ENCODE peak calls at places on chromosomes 11 and 22, in five cellular contexts. One of them, this sample, is unnamed.

GRCh38 chr11:123180166-123180565 is 14.9 kb downstream of the CLMP start:
- DNase-seq in CD8-positive, alpha-beta memory T cell: no peak
- DNase-seq in H4: peak
- DNase-seq in fibroblast of pulmonary artery: peak
- DNase-seq in NCI-H524: no peak
- DNase-seq in this sample: no peak

GRCh38 chr11:8809185-8809584 is 101.8 kb upstream of the AKIP1 start:
- DNase-seq in CD8-positive, alpha-beta memory T cell: no peak
- DNase-seq in H4: no peak
- DNase-seq in fibroblast of pulmonary artery: no peak
- DNase-seq in NCI-H524: no peak
- DNase-seq in this sample: no peak

GRCh38 chr11:2994336-2994730 is 2.2 kb upstream of the NAP1L4 start:
- DNase-seq in CD8-positive, alpha-beta memory T cell: no peak
- DNase-seq in H4: no peak
- DNase-seq in fibroblast of pulmonary artery: no peak
- DNase-seq in NCI-H524: no peak
- DNase-seq in this sample: no peak

GRCh38 chr11:31797227-31798056 is 13.7 kb downstream of the PAX6 start:
- DNase-seq in CD8-positive, alpha-beta memory T cell: no peak
- DNase-seq in H4: no peak
- DNase-seq in fibroblast of pulmonary artery: no peak
- DNase-seq in NCI-H524: no peak
- DNase-seq in this sample: no peak

GRCh38 chr22:40345801-40346177 is 511 bp upstream of the ADSL start:
- DNase-seq in CD8-positive, alpha-beta memory T cell: peak
- DNase-seq in H4: peak
- DNase-seq in fibroblast of pulmonary artery: peak
- DNase-seq in NCI-H524: no peak
- DNase-seq in this sample: peak

GRCh38 chr11:44320289-44320973 is 10.5 kb upstream of the ALX4 start:
- DNase-seq in CD8-positive, alpha-beta memory T cell: no peak
- DNase-seq in H4: no peak
- DNase-seq in fibroblast of pulmonary artery: no peak
- DNase-seq in NCI-H524: no peak
- DNase-seq in this sample: no peak

GRCh38 chr22:19994851-19995610 is 21.6 kb downstream of the ARVCF start:
- DNase-seq in CD8-positive, alpha-beta memory T cell: no peak
- DNase-seq in H4: no peak
- DNase-seq in fibroblast of pulmonary artery: no peak
- DNase-seq in NCI-H524: no peak
- DNase-seq in this sample: no peak

GRCh38 chr22:20957118-20957690 is 9.9 kb upstream of the AIFM3 start:
- DNase-seq in CD8-positive, alpha-beta memory T cell: no peak
- DNase-seq in H4: no peak
- DNase-seq in fibroblast of pulmonary artery: no peak
- DNase-seq in NCI-H524: no peak
- DNase-seq in this sample: no peak

GRCh38 chr22:30262112-30262511 is 4.5 kb downstream of the OSM start:
- DNase-seq in CD8-positive, alpha-beta memory T cell: no peak
- DNase-seq in H4: no peak
- DNase-seq in fibroblast of pulmonary artery: no peak
- DNase-seq in NCI-H524: no peak
- DNase-seq in this sample: no peak

GRCh38 chr11:110095554-110095953 is 2.4 kb downstream of the ZC3H12C start:
- DNase-seq in CD8-positive, alpha-beta memory T cell: no peak
- DNase-seq in H4: peak
- DNase-seq in fibroblast of pulmonary artery: no peak
- DNase-seq in NCI-H524: no peak
- DNase-seq in this sample: no peak

GRCh38 chr11:94749367-94749766 is 18.8 kb upstream of the AMOTL1 start:
- DNase-seq in CD8-positive, alpha-beta memory T cell: no peak
- DNase-seq in H4: no peak
- DNase-seq in fibroblast of pulmonary artery: no peak
- DNase-seq in NCI-H524: no peak
- DNase-seq in this sample: no peak

GRCh38 chr11:106160494-106160893 is 83.0 kb downstream of the AASDHPPT start:
- DNase-seq in CD8-positive, alpha-beta memory T cell: no peak
- DNase-seq in H4: no peak
- DNase-seq in fibroblast of pulmonary artery: no peak
- DNase-seq in NCI-H524: no peak
- DNase-seq in this sample: no peak

GRCh38 chr11:16191212-16191851 is 165.0 kb downstream of the SOX6 start:
- DNase-seq in CD8-positive, alpha-beta memory T cell: no peak
- DNase-seq in H4: no peak
- DNase-seq in fibroblast of pulmonary artery: no peak
- DNase-seq in NCI-H524: no peak
- DNase-seq in this sample: peak

GRCh38 chr11:114348200-114349191 is 51.8 kb downstream of the C11orf71 start:
- DNase-seq in CD8-positive, alpha-beta memory T cell: no peak
- DNase-seq in H4: peak
- DNase-seq in fibroblast of pulmonary artery: peak
- DNase-seq in NCI-H524: peak
- DNase-seq in this sample: peak

GRCh38 chr11:64341851-64342791 is 2.1 kb downstream of the CCDC88B start:
- DNase-seq in CD8-positive, alpha-beta memory T cell: peak
- DNase-seq in H4: peak
- DNase-seq in fibroblast of pulmonary artery: peak
- DNase-seq in NCI-H524: peak
- DNase-seq in this sample: peak

GRCh38 chr22:22721681-22722309 is 77.4 kb downstream of the GGTLC2 start:
- DNase-seq in CD8-positive, alpha-beta memory T cell: peak
- DNase-seq in H4: no peak
- DNase-seq in fibroblast of pulmonary artery: peak
- DNase-seq in NCI-H524: no peak
- DNase-seq in this sample: no peak

GRCh38 chr11:64602466-64603070 is 11.5 kb downstream of the SLC22A12 start:
- DNase-seq in CD8-positive, alpha-beta memory T cell: no peak
- DNase-seq in H4: no peak
- DNase-seq in fibroblast of pulmonary artery: no peak
- DNase-seq in NCI-H524: no peak
- DNase-seq in this sample: no peak

GRCh38 chr11:69171476-69171875 is 15.7 kb downstream of the SMIM38 start:
- DNase-seq in CD8-positive, alpha-beta memory T cell: no peak
- DNase-seq in H4: no peak
- DNase-seq in fibroblast of pulmonary artery: no peak
- DNase-seq in NCI-H524: no peak
- DNase-seq in this sample: no peak

GRCh38 chr11:67698247-67698646 is 23.8 kb upstream of the ALDH3B2 start:
- DNase-seq in CD8-positive, alpha-beta memory T cell: no peak
- DNase-seq in H4: peak
- DNase-seq in fibroblast of pulmonary artery: no peak
- DNase-seq in NCI-H524: no peak
- DNase-seq in this sample: no peak

GRCh38 chr11:75280770-75281468 is 40.3 kb downstream of the TPBGL start:
- DNase-seq in CD8-positive, alpha-beta memory T cell: no peak
- DNase-seq in H4: no peak
- DNase-seq in fibroblast of pulmonary artery: no peak
- DNase-seq in NCI-H524: no peak
- DNase-seq in this sample: no peak

GRCh38 chr11:10669258-10670033 is 24.1 kb downstream of the IRAG1 start:
- DNase-seq in CD8-positive, alpha-beta memory T cell: no peak
- DNase-seq in H4: peak
- DNase-seq in fibroblast of pulmonary artery: no peak
- DNase-seq in NCI-H524: peak
- DNase-seq in this sample: peak

GRCh38 chr11:125071408-125071807 is 8.3 kb downstream of the SLC37A2 start:
- DNase-seq in CD8-positive, alpha-beta memory T cell: no peak
- DNase-seq in H4: no peak
- DNase-seq in fibroblast of pulmonary artery: no peak
- DNase-seq in NCI-H524: no peak
- DNase-seq in this sample: no peak

GRCh38 chr22:48275412-48275811 is 1513.0 kb downstream of the TBC1D22A start:
- DNase-seq in CD8-positive, alpha-beta memory T cell: no peak
- DNase-seq in H4: no peak
- DNase-seq in fibroblast of pulmonary artery: no peak
- DNase-seq in NCI-H524: no peak
- DNase-seq in this sample: no peak

GRCh38 chr11:33564856-33565453 is 135.7 kb downstream of the C11orf91 start:
- DNase-seq in CD8-positive, alpha-beta memory T cell: no peak
- DNase-seq in H4: no peak
- DNase-seq in fibroblast of pulmonary artery: no peak
- DNase-seq in NCI-H524: no peak
- DNase-seq in this sample: peak

GRCh38 chr22:39743955-39744752 is 149.4 kb downstream of the ENTHD1 start:
- DNase-seq in CD8-positive, alpha-beta memory T cell: no peak
- DNase-seq in H4: no peak
- DNase-seq in fibroblast of pulmonary artery: no peak
- DNase-seq in NCI-H524: no peak
- DNase-seq in this sample: no peak

GRCh38 chr11:123364145-123364544 is 65.9 kb upstream of the GRAMD1B start:
- DNase-seq in CD8-positive, alpha-beta memory T cell: no peak
- DNase-seq in H4: no peak
- DNase-seq in fibroblast of pulmonary artery: no peak
- DNase-seq in NCI-H524: no peak
- DNase-seq in this sample: no peak

GRCh38 chr11:57458410-57459111 is 1.8 kb upstream of the RTN4RL2 start:
- DNase-seq in CD8-positive, alpha-beta memory T cell: peak
- DNase-seq in H4: no peak
- DNase-seq in fibroblast of pulmonary artery: no peak
- DNase-seq in NCI-H524: peak
- DNase-seq in this sample: peak